ENCODE peak calls at places on chromosomes 1 and 21, in four cellular contexts. H is fibroblast of lung, Y is tibial nerve, U is AG04450. B is an unnamed sample.

GRCh38 chr1:22290157-22290556 is 147.3 kb upstream of the WNT4 start:
- DNase-seq in H (no peak), Y (no peak), U (no peak), B (no peak)

GRCh38 chr1:22915280-22915679 is 57.4 kb downstream of the LACTBL1 start:
- DNase-seq in H (no peak), Y (no peak), U (no peak), B (no peak)

GRCh38 chr1:74811421-74812179 is 78.6 kb downstream of the TYW3 start:
- DNase-seq in H (no peak), Y (no peak), U (no peak), B (no peak)

GRCh38 chr1:64514197-64514765 is 44.4 kb downstream of the CACHD1 start:
- DNase-seq in H (peak; percentile 93), Y (no peak), U (peak; percentile 74), B (peak; percentile 73)

GRCh38 chr1:156705321-156705917 is at the start of gene CRABP2:
- DNase-seq in H (peak; percentile 37), Y (no peak), U (no peak), B (no peak)

GRCh38 chr1:240701412-240701811 is 89.5 kb upstream of the GREM2 start:
- DNase-seq in H (peak; percentile 88), Y (no peak), U (peak; percentile 67), B (no peak)

GRCh38 chr1:207825719-207826556 is 74.1 kb downstream of the CD46 start:
- DNase-seq in H (peak; percentile 52), Y (peak; percentile 73), U (no peak), B (no peak)

GRCh38 chr1:20279507-20279906 is 11.2 kb upstream of the VWA5B1 start:
- DNase-seq in H (peak; percentile 89), Y (no peak), U (no peak), B (peak; percentile 31)

GRCh38 chr1:167099851-167100250 is 6.0 kb downstream of the STYXL2 start:
- DNase-seq in H (no peak), Y (no peak), U (no peak), B (no peak)

GRCh38 chr1:27633640-27634165 is 1.3 kb downstream of the FGR start:
- DNase-seq in H (no peak), Y (no peak), U (no peak), B (no peak)

GRCh38 chr1:41882068-41882477 is 36.6 kb downstream of the HIVEP3 start:
- DNase-seq in H (no peak), Y (no peak), U (no peak), B (no peak)

GRCh38 chr1:11671544-11672286 is 7.7 kb downstream of the FBXO6 start:
- DNase-seq in H (no peak), Y (no peak), U (no peak), B (no peak)

GRCh38 chr1:44808938-44809917 is 905 bp downstream of the BTBD19 start:
- DNase-seq in H (peak; percentile 86), Y (no peak), U (no peak), B (no peak)

GRCh38 chr1:225877570-225877969 is 4.6 kb downstream of the TMEM63A start:
- DNase-seq in H (peak; percentile 35), Y (peak; percentile 42), U (no peak), B (no peak)

GRCh38 chr21:44969965-44970755 is 30.3 kb downstream of the SLX9 start:
- DNase-seq in H (peak; percentile 56), Y (no peak), U (no peak), B (no peak)

GRCh38 chr1:83734411-83734810 is 264.5 kb downstream of the TTLL7 start:
- DNase-seq in H (no peak), Y (no peak), U (no peak), B (no peak)

GRCh38 chr1:190436615-190437014 is 41.0 kb downstream of the BRINP3 start:
- DNase-seq in H (peak; percentile 36), Y (no peak), U (peak; percentile 30), B (peak; percentile 9)

GRCh38 chr1:171403396-171403795 is 81.9 kb upstream of the PRRC2C start:
- DNase-seq in H (peak; percentile 5), Y (no peak), U (no peak), B (no peak)

GRCh38 chr1:227174136-227174535 is 144.2 kb downstream of the CDC42BPA start:
- DNase-seq in H (peak; percentile 75), Y (no peak), U (no peak), B (no peak)

GRCh38 chr1:19010995-19011696 is 54.7 kb upstream of the IFFO2 start:
- DNase-seq in H (peak; percentile 99), Y (peak; percentile 58), U (peak; percentile 92), B (peak; percentile 89)

GRCh38 chr1:238340989-238341388 is 450.3 kb upstream of the ZP4 start:
- DNase-seq in H (peak; percentile 70), Y (no peak), U (no peak), B (no peak)

GRCh38 chr1:234756066-234756783 is 146.2 kb upstream of the IRF2BP2 start:
- DNase-seq in H (peak; percentile 77), Y (no peak), U (no peak), B (no peak)

GRCh38 chr1:38489844-38490270 is 369.7 kb downstream of the RRAGC start:
- DNase-seq in H (no peak), Y (no peak), U (no peak), B (peak; percentile 9)

GRCh38 chr1:76948846-76949245 is 81.6 kb downstream of the ST6GALNAC5 start:
- DNase-seq in H (no peak), Y (no peak), U (no peak), B (no peak)

GRCh38 chr1:198970919-198971318 is 332.1 kb downstream of the PTPRC start:
- DNase-seq in H (peak; percentile 10), Y (no peak), U (no peak), B (peak; percentile 5)

GRCh38 chr1:115138271-115138670 is 49.0 kb upstream of the TSPAN2 start:
- DNase-seq in H (no peak), Y (no peak), U (no peak), B (no peak)

GRCh38 chr1:232016636-232017035 is 390.0 kb downstream of the DISC1 start:
- DNase-seq in H (peak; percentile 40), Y (no peak), U (peak; percentile 37), B (no peak)

GRCh38 chr1:91120421-91120820 is 98.6 kb upstream of the ZNF644 start:
- DNase-seq in H (no peak), Y (peak; percentile 32), U (no peak), B (no peak)

GRCh38 chr1:29753244-29753643 is 516.9 kb downstream of the PTPRU start:
- DNase-seq in H (no peak), Y (no peak), U (no peak), B (no peak)

GRCh38 chr1:157580179-157580827 is 17.6 kb downstream of the FCRL4 start:
- DNase-seq in H (peak; percentile 44), Y (peak; percentile 46), U (peak; percentile 13), B (peak; percentile 27)

GRCh38 chr1:29849038-29849750 is 612.9 kb downstream of the PTPRU start:
- DNase-seq in H (peak; percentile 17), Y (peak; percentile 13), U (no peak), B (peak; percentile 26)

GRCh38 chr1:240190881-240191385 is 99.2 kb downstream of the FMN2 start:
- DNase-seq in H (peak; percentile 100), Y (peak; percentile 23), U (peak; percentile 98), B (peak; percentile 92)

GRCh38 chr21:42471206-42471605 is 24.8 kb downstream of the RSPH1 start:
- DNase-seq in H (no peak), Y (no peak), U (no peak), B (no peak)

GRCh38 chr21:42466700-42467612 is 29.1 kb downstream of the RSPH1 start:
- DNase-seq in H (peak; percentile 52), Y (no peak), U (no peak), B (no peak)

GRCh38 chr21:42467613-42467983 is 28.4 kb downstream of the RSPH1 start:
- DNase-seq in H (no peak), Y (no peak), U (no peak), B (no peak)

GRCh38 chr21:42468511-42469131 is 27.4 kb downstream of the RSPH1 start:
- DNase-seq in H (peak; percentile 8), Y (no peak), U (no peak), B (no peak)

DNA sequence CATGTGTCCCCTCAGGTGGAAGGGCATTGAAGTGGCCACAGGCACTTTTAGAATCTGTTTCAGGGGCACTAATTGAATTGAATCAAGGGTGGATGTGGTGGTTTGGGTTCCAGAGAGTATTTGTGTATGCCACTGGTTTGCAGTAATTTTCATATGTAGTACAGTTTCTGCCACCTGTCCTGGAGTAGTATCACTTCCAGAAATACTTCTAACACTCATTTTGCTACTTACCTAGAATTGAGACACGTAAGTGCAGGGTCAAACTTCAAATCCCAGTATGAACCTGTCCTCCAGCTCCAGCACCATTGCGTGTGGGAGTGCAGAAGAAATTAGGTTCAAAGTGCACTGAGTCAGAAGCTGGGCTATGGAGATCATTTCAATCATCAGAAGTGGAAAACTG is 26.8 kb downstream of the RSPH1 start:
- DNase-seq in H (no peak), Y (no peak), U (no peak), B (no peak)
- TF ChIP-seq CTCF in H (no peak), Y (no peak), U (no peak), B (no peak)

GRCh38 chr1:246181244-246181643 is 325.8 kb downstream of the SMYD3 start:
- DNase-seq in H (no peak), Y (no peak), U (no peak), B (no peak)
- H3K4me3 ChIP-seq in H (no peak overlapping the region), Y (no peak overlapping the region), U (no peak overlapping the region), B (no peak overlapping the region)

GRCh38 chr1:168613038-168613451 is 36.6 kb downstream of the XCL1 start:
- DNase-seq in H (no peak), Y (no peak), U (no peak), B (no peak)

GRCh38 chr1:168609133-168609715 is 32.8 kb downstream of the XCL1 start:
- DNase-seq in H (peak; percentile 72), Y (peak; percentile 18), U (no peak), B (no peak)

GRCh38 chr1:168613689-168614655 is 37.6 kb downstream of the XCL1 start:
- DNase-seq in H (peak; percentile 51), Y (no peak), U (no peak), B (no peak)

GRCh38 chr1:168607872-168608428 is 31.5 kb downstream of the XCL1 start:
- DNase-seq in H (no peak), Y (no peak), U (no peak), B (no peak)

GRCh38 chr1:168610111-168610510 is 33.7 kb downstream of the XCL1 start:
- DNase-seq in H (no peak), Y (no peak), U (no peak), B (no peak)
- TF ChIP-seq CTCF in H (no peak), Y (no peak), U (no peak), B (no peak)

GRCh38 chr1:1550591-1551432 is 10.4 kb upstream of the TMEM240 start:
- DNase-seq in H (no peak), Y (no peak), U (no peak), B (no peak)
- H3K4me3 ChIP-seq in H (no peak overlapping the region), Y (no peak overlapping the region), U (no peak overlapping the region), B (no peak overlapping the region)

GRCh38 chr21:42383331-42383730 is 12.5 kb downstream of the TMPRSS3 start:
- DNase-seq in H (no peak), Y (no peak), U (no peak), B (no peak)

GRCh38 chr21:42379425-42380215 is 13.3 kb upstream of the TFF1 start:
- DNase-seq in H (no peak), Y (no peak), U (no peak), B (no peak)

GRCh38 chr21:42384184-42384583 is 11.7 kb downstream of the TMPRSS3 start:
- DNase-seq in H (no peak), Y (no peak), U (no peak), B (no peak)

GRCh38 chr21:42382915-42383314 is 12.9 kb downstream of the TMPRSS3 start:
- DNase-seq in H (no peak), Y (no peak), U (no peak), B (no peak)

GRCh38 chr21:42381347-42381984 is 14.4 kb downstream of the TMPRSS3 start:
- DNase-seq in H (peak; percentile 26), Y (no peak), U (no peak), B (no peak)
- TF ChIP-seq CTCF in H (peak; percentile 78), Y (no peak), U (peak; percentile 72), B (peak; percentile 68)

GRCh38 chr1:59641861-59642260 is 172.9 kb upstream of the HOOK1 start:
- DNase-seq in H (peak; percentile 24), Y (no peak), U (no peak), B (no peak)
- H3K4me3 ChIP-seq in H (no peak overlapping the region), Y (no peak overlapping the region), U (no peak overlapping the region), B (no peak overlapping the region)

B was measured in HFF-Myc.